ENCODE peak calls at places on chromosome 6, in five cellular contexts. S is adipocyte, X is fibroblast of pulmonary artery, W is nucleus accumbens, T is tibial nerve. J is an unnamed sample.

GRCh38 chr6:111381126-111381525 is 101.9 kb downstream of the REV3L start:
- DNase-seq in S (no peak), W (no peak), T (no peak), X (no peak), J (no peak)

GRCh38 chr6:109910571-109910970 is 67.5 kb upstream of the GPR6 start:
- DNase-seq in S (no peak), W (peak), X (no peak), T (no peak), J (no peak)

GRCh38 chr6:51477912-51478311 is 609.5 kb downstream of the PKHD1 start:
- DNase-seq in W (no peak), X (no peak), T (no peak), S (no peak), J (no peak)

GRCh38 chr6:92790381-92790780 is 629.0 kb downstream of the EPHA7 start:
- DNase-seq in W (no peak), T (no peak), X (no peak), S (no peak), J (no peak)

GRCh38 chr6:157259443-157259842 is 63.9 kb downstream of the TMEM242 start:
- DNase-seq in W (no peak), S (no peak), X (no peak), T (no peak), J (no peak)

GRCh38 chr6:4670824-4671409 is 105.3 kb upstream of the CDYL start:
- DNase-seq in X (no peak), W (no peak), T (no peak), S (no peak), J (no peak)

GRCh38 chr6:3697609-3698008 is 53.9 kb downstream of the PXDC1 start:
- DNase-seq in S (peak), T (no peak), W (no peak), X (peak), J (no peak)

GRCh38 chr6:33981861-33982260 is 164.0 kb downstream of the GRM4 start:
- DNase-seq in X (no peak), S (no peak), W (no peak), T (no peak), J (no peak)

GRCh38 chr6:53682654-53683053 is 17.1 kb upstream of the KLHL31 start:
- DNase-seq in S (no peak), T (no peak), X (no peak), W (no peak), J (no peak)

GRCh38 chr6:111614833-111615582 is 9.3 kb upstream of the TRAF3IP2 start:
- DNase-seq in S (no peak), W (peak), T (no peak), X (no peak), J (no peak)